ENCODE peak calls at places on chromosome 13, in ten cellular contexts. N, Q, I, Y, E, K, W, G, C and Z are unnamed samples.

GRCh38 chr13:27619711-27620376 is 485 bp downstream of the LNX2 start:
- DNase-seq in Q (no peak), I (peak), W (peak), C (peak), E (peak), K (no peak), Y (peak), N (peak), G (no peak), Z (no peak)

GRCh38 chr13:24493356-24493755 is 19.2 kb downstream of the PARP4 start:
- DNase-seq in C (peak), G (no peak), W (no peak), I (no peak), Q (no peak), N (peak), E (no peak), K (no peak), Y (no peak), Z (no peak)

GRCh38 chr13:43516401-43516826 is 270.4 kb downstream of the ENOX1 start:
- DNase-seq in G (no peak), K (no peak), W (no peak), Q (no peak), I (peak), N (peak), C (peak), Y (no peak), E (no peak), Z (no peak)

GRCh38 chr13:27822873-27823311 is 30.6 kb downstream of the GSX1 start:
- DNase-seq in E (no peak), W (no peak), N (peak), Q (no peak), I (no peak), Y (no peak), K (no peak), G (peak), C (peak), Z (no peak)

GRCh38 chr13:50512602-50513527 is 330.6 kb downstream of the DLEU7 start:
- DNase-seq in C (peak), Q (no peak), W (no peak), N (peak), K (peak), Y (peak), E (peak), I (peak), G (peak), Z (peak)

GRCh38 chr13:28464861-28465260 is 30.1 kb downstream of the FLT1 start:
- DNase-seq in Q (no peak), K (no peak), E (no peak), W (no peak), N (no peak), Y (no peak), I (no peak), G (no peak), C (no peak), Z (no peak)

GRCh38 chr13:35332134-35332533 is 144.4 kb downstream of the MAB21L1 start:
- DNase-seq in W (no peak), Y (no peak), K (no peak), G (no peak), I (no peak), C (no peak), N (no peak), E (no peak), Q (no peak), Z (no peak)

GRCh38 chr13:40200273-40200978 is 466.0 kb downstream of the FOXO1 start:
- DNase-seq in K (no peak), G (no peak), I (no peak), C (no peak), W (peak), Y (no peak), E (no peak), Q (no peak), N (no peak), Z (no peak)

GRCh38 chr13:40342461-40342860 is 324.0 kb downstream of the FOXO1 start:
- DNase-seq in K (no peak), I (no peak), Q (no peak), C (peak), Y (no peak), G (no peak), E (no peak), W (no peak), N (peak), Z (no peak)

GRCh38 chr13:49046002-49046401 is 70.3 kb downstream of the FNDC3A start:
- DNase-seq in E (no peak), W (no peak), I (no peak), Y (no peak), N (peak), Q (no peak), K (no peak), C (peak), G (no peak), Z (no peak)